ENCODE peak calls at places on chromosomes 11 and 22, in nine cellular contexts. One of them, this sample, is unnamed.

GRCh38 chr11:48093795-48094642 is 113.7 kb downstream of the PTPRJ start:
- DNase-seq in GM12865: no peak
- DNase-seq in endothelial cell: no peak
- DNase-seq in WTC11: no peak
- DNase-seq in AG10803: peak; percentile 17
- DNase-seq in ovary: no peak
- DNase-seq in tibial artery: no peak
- DNase-seq in neural progenitor cell: no peak
- DNase-seq in epithelial cell of esophagus: peak; percentile 23
- DNase-seq in this sample: no peak

GRCh38 chr11:62001450-62002178 is 34.2 kb upstream of the FTH1 start:
- DNase-seq in endothelial cell: no peak
- DNase-seq in tibial artery: no peak
- DNase-seq in WTC11: no peak
- DNase-seq in AG10803: peak; percentile 5
- DNase-seq in GM12865: no peak
- DNase-seq in neural progenitor cell: no peak
- DNase-seq in ovary: peak; percentile 56
- DNase-seq in epithelial cell of esophagus: no peak
- DNase-seq in this sample: no peak

GRCh38 chr11:68010058-68011041 is at the start of gene ALDH3B1:
- DNase-seq in tibial artery: peak; percentile 97
- DNase-seq in GM12865: peak; percentile 34
- DNase-seq in neural progenitor cell: peak; percentile 57
- DNase-seq in endothelial cell: no peak
- DNase-seq in epithelial cell of esophagus: peak; percentile 39
- DNase-seq in AG10803: peak; percentile 91
- DNase-seq in WTC11: peak; percentile 53
- DNase-seq in ovary: peak; percentile 74
- DNase-seq in this sample: no peak

GRCh38 chr11:134951305-134951700 is 539.3 kb upstream of the B3GAT1 start:
- DNase-seq in WTC11: no peak
- DNase-seq in epithelial cell of esophagus: peak; percentile 44
- DNase-seq in GM12865: no peak
- DNase-seq in AG10803: peak; percentile 73
- DNase-seq in neural progenitor cell: no peak
- DNase-seq in endothelial cell: no peak
- DNase-seq in ovary: no peak
- DNase-seq in tibial artery: peak; percentile 61
- DNase-seq in this sample: no peak

GRCh38 chr11:111185259-111185658 is 60.3 kb upstream of the POU2AF2 start:
- DNase-seq in WTC11: no peak
- DNase-seq in tibial artery: no peak
- DNase-seq in ovary: no peak
- DNase-seq in AG10803: peak; percentile 60
- DNase-seq in epithelial cell of esophagus: no peak
- DNase-seq in neural progenitor cell: no peak
- DNase-seq in GM12865: no peak
- DNase-seq in endothelial cell: no peak
- DNase-seq in this sample: no peak

GRCh38 chr11:79094601-79095000 is 346.2 kb downstream of the TENM4 start:
- DNase-seq in GM12865: no peak
- DNase-seq in AG10803: no peak
- DNase-seq in endothelial cell: no peak
- DNase-seq in neural progenitor cell: no peak
- DNase-seq in WTC11: no peak
- DNase-seq in ovary: no peak
- DNase-seq in tibial artery: no peak
- DNase-seq in epithelial cell of esophagus: no peak
- DNase-seq in this sample: no peak

GRCh38 chr11:123798513-123799252 is 7.5 kb downstream of the OR6M1 start:
- DNase-seq in ovary: no peak
- DNase-seq in endothelial cell: no peak
- DNase-seq in epithelial cell of esophagus: peak; percentile 15
- DNase-seq in tibial artery: no peak
- DNase-seq in WTC11: no peak
- DNase-seq in GM12865: no peak
- DNase-seq in AG10803: no peak
- DNase-seq in neural progenitor cell: no peak
- DNase-seq in this sample: no peak

GRCh38 chr11:7613394-7613720 is 59.9 kb downstream of the CYB5R2 start:
- DNase-seq in GM12865: no peak
- DNase-seq in epithelial cell of esophagus: peak; percentile 72
- DNase-seq in ovary: no peak
- DNase-seq in neural progenitor cell: no peak
- DNase-seq in tibial artery: no peak
- DNase-seq in WTC11: no peak
- DNase-seq in endothelial cell: no peak
- DNase-seq in AG10803: no peak
- DNase-seq in this sample: no peak

GRCh38 chr22:37309221-37310074 is 27.1 kb downstream of the CYTH4 start:
- DNase-seq in endothelial cell: no peak
- DNase-seq in ovary: no peak
- DNase-seq in epithelial cell of esophagus: no peak
- DNase-seq in WTC11: no peak
- DNase-seq in AG10803: no peak
- DNase-seq in GM12865: peak; percentile 86
- DNase-seq in tibial artery: no peak
- DNase-seq in neural progenitor cell: no peak
- DNase-seq in this sample: no peak

GRCh38 chr22:47221840-47222615 is 459.6 kb downstream of the TBC1D22A start:
- DNase-seq in epithelial cell of esophagus: no peak
- DNase-seq in GM12865: no peak
- DNase-seq in ovary: no peak
- DNase-seq in tibial artery: no peak
- DNase-seq in endothelial cell: no peak
- DNase-seq in WTC11: no peak
- DNase-seq in AG10803: no peak
- DNase-seq in neural progenitor cell: no peak
- DNase-seq in this sample: no peak

GRCh38 chr11:109939176-109939810 is 153.9 kb upstream of the ZC3H12C start:
- DNase-seq in endothelial cell: peak; percentile 13
- DNase-seq in AG10803: peak; percentile 87
- DNase-seq in neural progenitor cell: peak; percentile 78
- DNase-seq in WTC11: no peak
- DNase-seq in tibial artery: no peak
- DNase-seq in epithelial cell of esophagus: peak; percentile 81
- DNase-seq in ovary: no peak
- DNase-seq in GM12865: peak; percentile 53
- DNase-seq in this sample: no peak

GRCh38 chr22:45844949-45845613 is 131.9 kb downstream of the WNT7B start:
- DNase-seq in WTC11: no peak
- DNase-seq in ovary: no peak
- DNase-seq in AG10803: no peak
- DNase-seq in epithelial cell of esophagus: peak; percentile 33
- DNase-seq in GM12865: no peak
- DNase-seq in endothelial cell: no peak
- DNase-seq in neural progenitor cell: peak; percentile 72
- DNase-seq in tibial artery: no peak
- DNase-seq in this sample: no peak

GRCh38 chr11:100752371-100753073 is 65.4 kb downstream of the ARHGAP42 start:
- DNase-seq in endothelial cell: no peak
- DNase-seq in GM12865: no peak
- DNase-seq in tibial artery: no peak
- DNase-seq in WTC11: no peak
- DNase-seq in epithelial cell of esophagus: peak; percentile 49
- DNase-seq in neural progenitor cell: no peak
- DNase-seq in ovary: no peak
- DNase-seq in AG10803: no peak
- DNase-seq in this sample: no peak

GRCh38 chr22:50027639-50028537 is 15.3 kb upstream of the IL17REL start:
- DNase-seq in endothelial cell: no peak
- DNase-seq in ovary: peak; percentile 20
- DNase-seq in tibial artery: no peak
- DNase-seq in epithelial cell of esophagus: peak; percentile 53
- DNase-seq in AG10803: no peak
- DNase-seq in WTC11: no peak
- DNase-seq in GM12865: no peak
- DNase-seq in neural progenitor cell: no peak
- DNase-seq in this sample: no peak

GRCh38 chr11:95084509-95084908 is 5.1 kb upstream of the ENDOD1 start:
- DNase-seq in epithelial cell of esophagus: peak; percentile 92
- DNase-seq in endothelial cell: no peak
- DNase-seq in AG10803: no peak
- DNase-seq in tibial artery: no peak
- DNase-seq in WTC11: no peak
- DNase-seq in neural progenitor cell: no peak
- DNase-seq in GM12865: no peak
- DNase-seq in ovary: no peak
- DNase-seq in this sample: no peak

GRCh38 chr22:24109649-24110048 is 71.6 kb upstream of the SUSD2 start:
- DNase-seq in tibial artery: no peak
- DNase-seq in endothelial cell: no peak
- DNase-seq in GM12865: no peak
- DNase-seq in ovary: no peak
- DNase-seq in AG10803: no peak
- DNase-seq in WTC11: no peak
- DNase-seq in neural progenitor cell: no peak
- DNase-seq in epithelial cell of esophagus: no peak
- DNase-seq in this sample: no peak

GRCh38 chr22:24106385-24107381 is 74.6 kb upstream of the SUSD2 start:
- DNase-seq in epithelial cell of esophagus: no peak
- DNase-seq in tibial artery: no peak
- DNase-seq in ovary: peak; percentile 40
- DNase-seq in AG10803: no peak
- DNase-seq in GM12865: peak; percentile 71
- DNase-seq in endothelial cell: no peak
- DNase-seq in neural progenitor cell: peak; percentile 20
- DNase-seq in WTC11: peak; percentile 28
- DNase-seq in this sample: no peak

GRCh38 chr22:24107668-24108067 is 73.6 kb upstream of the SUSD2 start:
- DNase-seq in AG10803: peak; percentile 93
- DNase-seq in ovary: peak; percentile 87
- DNase-seq in tibial artery: peak; percentile 95
- DNase-seq in neural progenitor cell: no peak
- DNase-seq in WTC11: no peak
- DNase-seq in epithelial cell of esophagus: peak; percentile 59
- DNase-seq in endothelial cell: no peak
- DNase-seq in GM12865: no peak
- DNase-seq in this sample: no peak

GRCh38 chr22:24105661-24106060 is 75.6 kb upstream of the SUSD2 start:
- DNase-seq in epithelial cell of esophagus: no peak
- DNase-seq in AG10803: no peak
- DNase-seq in ovary: no peak
- DNase-seq in endothelial cell: no peak
- DNase-seq in neural progenitor cell: no peak
- DNase-seq in GM12865: no peak
- DNase-seq in tibial artery: no peak
- DNase-seq in WTC11: no peak
- DNase-seq in this sample: no peak

GRCh38 chr22:24108073-24108472 is 73.2 kb upstream of the SUSD2 start:
- DNase-seq in epithelial cell of esophagus: no peak
- DNase-seq in AG10803: no peak
- DNase-seq in WTC11: peak; percentile 37
- DNase-seq in neural progenitor cell: peak; percentile 65
- DNase-seq in ovary: no peak
- DNase-seq in tibial artery: no peak
- DNase-seq in GM12865: no peak
- DNase-seq in endothelial cell: no peak
- DNase-seq in this sample: no peak
- TF ChIP-seq CTCF in epithelial cell of esophagus: no peak
- TF ChIP-seq CTCF in AG10803: peak; percentile 2
- TF ChIP-seq CTCF in WTC11: no peak
- TF ChIP-seq CTCF in neural progenitor cell: peak; percentile 48
- TF ChIP-seq CTCF in ovary: no peak
- TF ChIP-seq CTCF in tibial artery: no peak
- TF ChIP-seq CTCF in GM12865: peak; percentile 2
- TF ChIP-seq CTCF in endothelial cell: no peak
- TF ChIP-seq CTCF in this sample: no peak

GRCh38 chr22:20094158-20094807 is 14.2 kb downstream of the DGCR8 start:
- DNase-seq in epithelial cell of esophagus: no peak
- DNase-seq in ovary: no peak
- DNase-seq in GM12865: no peak
- DNase-seq in neural progenitor cell: no peak
- DNase-seq in endothelial cell: no peak
- DNase-seq in WTC11: no peak
- DNase-seq in tibial artery: no peak
- DNase-seq in AG10803: no peak
- DNase-seq in this sample: no peak
- TF ChIP-seq CTCF in epithelial cell of esophagus: no peak
- TF ChIP-seq CTCF in ovary: no peak
- TF ChIP-seq CTCF in GM12865: no peak
- TF ChIP-seq CTCF in neural progenitor cell: no peak
- TF ChIP-seq CTCF in endothelial cell: no peak
- TF ChIP-seq CTCF in WTC11: no peak
- TF ChIP-seq CTCF in tibial artery: no peak
- TF ChIP-seq CTCF in AG10803: no peak
- TF ChIP-seq CTCF in this sample: no peak

DNA sequence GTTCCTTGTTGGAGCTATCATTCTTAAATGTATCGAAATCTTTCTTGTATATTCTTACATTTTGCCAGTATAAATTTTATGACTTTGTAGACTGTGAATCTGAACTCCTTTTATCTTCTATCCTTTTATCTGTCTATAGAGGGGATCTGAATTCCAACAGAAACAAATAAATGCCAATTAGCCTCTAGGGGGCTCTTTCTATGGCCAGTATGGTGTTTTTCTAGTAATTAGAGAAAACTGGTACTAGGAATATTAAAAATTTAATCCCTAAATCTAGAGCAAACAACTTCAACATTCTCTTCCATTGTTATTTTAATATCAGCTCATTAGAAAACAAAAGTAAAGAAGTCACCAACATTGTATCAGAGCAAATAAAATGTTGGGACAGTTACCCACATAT is 21.5 kb upstream of the CAT start:
- DNase-seq in endothelial cell: no peak
- DNase-seq in neural progenitor cell: no peak
- DNase-seq in AG10803: no peak
- DNase-seq in epithelial cell of esophagus: no peak
- DNase-seq in WTC11: no peak
- DNase-seq in ovary: no peak
- DNase-seq in tibial artery: no peak
- DNase-seq in GM12865: no peak
- DNase-seq in this sample: no peak
- TF ChIP-seq CTCF in endothelial cell: no peak
- TF ChIP-seq CTCF in neural progenitor cell: peak; percentile 33
- TF ChIP-seq CTCF in AG10803: peak; percentile 14
- TF ChIP-seq CTCF in epithelial cell of esophagus: no peak
- TF ChIP-seq CTCF in WTC11: no peak
- TF ChIP-seq CTCF in ovary: no peak
- TF ChIP-seq CTCF in tibial artery: no peak
- TF ChIP-seq CTCF in GM12865: no peak
- TF ChIP-seq CTCF in this sample: no peak

DNA sequence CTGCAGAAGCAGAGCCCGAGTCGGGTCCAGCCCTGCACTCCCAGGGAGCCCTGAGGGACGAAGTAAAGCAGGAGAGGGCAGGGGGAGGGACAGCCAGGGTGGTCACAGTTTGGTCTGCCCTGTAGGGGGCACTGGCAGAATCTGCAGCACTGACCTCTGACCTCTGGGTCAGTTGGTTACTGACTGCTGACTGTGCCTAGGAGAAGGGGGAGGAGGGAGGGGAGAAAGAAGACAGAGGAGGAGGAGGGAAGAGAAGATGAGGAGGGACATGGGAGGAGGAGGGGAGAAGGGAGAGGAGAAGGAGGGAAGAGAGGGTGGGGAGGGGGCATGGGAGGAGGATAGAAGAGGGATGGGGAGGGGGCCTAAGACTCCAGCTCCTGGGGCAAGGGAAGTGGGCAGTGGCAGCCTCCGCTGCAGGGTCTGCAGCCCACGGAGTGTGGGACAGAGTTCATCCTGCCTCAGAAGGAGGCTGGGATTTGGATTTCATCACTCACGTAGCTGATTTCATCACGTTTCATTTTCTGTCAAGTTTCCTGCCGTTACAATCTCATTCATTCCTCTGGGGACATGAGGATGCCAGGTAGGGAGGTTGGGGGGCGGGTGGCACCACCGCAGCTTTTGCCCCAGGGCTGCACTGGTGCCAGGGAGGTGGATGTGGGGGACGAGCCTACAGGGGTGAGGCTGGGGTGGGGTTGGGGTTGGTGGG is 55.2 kb downstream of the FLRT1 start:
- DNase-seq in GM12865: no peak
- DNase-seq in neural progenitor cell: peak; percentile 64
- DNase-seq in endothelial cell: no peak
- DNase-seq in epithelial cell of esophagus: peak; percentile 32
- DNase-seq in AG10803: peak; percentile 63
- DNase-seq in ovary: no peak
- DNase-seq in WTC11: peak; percentile 47
- DNase-seq in tibial artery: no peak
- DNase-seq in this sample: no peak
- TF ChIP-seq CTCF in GM12865: no peak
- TF ChIP-seq CTCF in neural progenitor cell: peak; percentile 51
- TF ChIP-seq CTCF in endothelial cell: no peak
- TF ChIP-seq CTCF in epithelial cell of esophagus: no peak
- TF ChIP-seq CTCF in AG10803: peak; percentile 13
- TF ChIP-seq CTCF in ovary: no peak
- TF ChIP-seq CTCF in WTC11: no peak
- TF ChIP-seq CTCF in tibial artery: no peak
- TF ChIP-seq CTCF in this sample: no peak

This sample was measured in chondrocyte.